ENCODE peak calls at places on chromosomes 6 and 20, in six cellular contexts. Z, R, O, C, I and A are unnamed samples.

GRCh38 chr6:87832025-87832825 is 130.2 kb upstream of the AKIRIN2 start:
- DNase-seq in Z (no peak), R (no peak), O (no peak), C (no peak), I (peak; percentile 52), A (peak; percentile 51)

GRCh38 chr6:167491403-167492095 is 166.7 kb downstream of the TTLL2 start:
- DNase-seq in Z (no peak), R (no peak), O (peak; percentile 20), C (no peak), I (no peak), A (no peak)

GRCh38 chr20:19212524-19213502 is at the start of gene SLC24A3:
- DNase-seq in Z (peak; percentile 73), R (no peak), O (peak; percentile 3), C (no peak), I (peak; percentile 78), A (peak; percentile 69)

GRCh38 chr20:10309326-10309725 is 90.7 kb downstream of the SNAP25 start:
- DNase-seq in Z (no peak), R (no peak), O (peak; percentile 15), C (no peak), I (peak; percentile 88), A (no peak)

GRCh38 chr6:47256361-47256760 is 53.3 kb downstream of the TNFRSF21 start:
- DNase-seq in Z (no peak), R (no peak), O (no peak), C (no peak), I (peak; percentile 29), A (no peak)

GRCh38 chr6:67825201-67825895 is 809.7 kb upstream of the ADGRB3 start:
- DNase-seq in Z (no peak), R (no peak), O (no peak), C (no peak), I (no peak), A (no peak)

GRCh38 chr20:32230707-32231106 is 23.0 kb downstream of the POFUT1 start:
- DNase-seq in Z (no peak), R (no peak), O (no peak), C (no peak), I (no peak), A (no peak)

GRCh38 chr20:43576108-43576507 is 14.6 kb upstream of the IFT52 start:
- DNase-seq in Z (no peak), R (no peak), O (no peak), C (no peak), I (no peak), A (no peak)

GRCh38 chr6:141033101-141033500 is 1099.6 kb upstream of the GJE1 start:
- DNase-seq in Z (no peak), R (no peak), O (no peak), C (no peak), I (peak; percentile 3), A (no peak)

GRCh38 chr20:23034721-23035671 is at the start of gene SSTR4:
- DNase-seq in Z (no peak), R (no peak), O (no peak), C (no peak), I (no peak), A (no peak)

GRCh38 chr20:3042621-3043020 is 801 bp upstream of the GNRH2 start:
- DNase-seq in Z (no peak), R (no peak), O (no peak), C (no peak), I (no peak), A (peak; percentile 48)

GRCh38 chr6:129490551-129491245 is 219.3 kb downstream of the ARHGAP18 start:
- DNase-seq in Z (peak; percentile 29), R (peak; percentile 48), O (peak; percentile 96), C (peak; percentile 94), I (peak; percentile 94), A (no peak)

GRCh38 chr6:89243331-89243629 is 26.1 kb upstream of the GABRR1 start:
- DNase-seq in Z (no peak), R (no peak), O (no peak), C (no peak), I (peak; percentile 18), A (no peak)

GRCh38 chr6:2712102-2712501 is 38.6 kb downstream of the MYLK4 start:
- DNase-seq in Z (no peak), R (no peak), O (no peak), C (no peak), I (no peak), A (no peak)

GRCh38 chr6:156697224-156697623 is 80.0 kb upstream of the ARID1B start:
- DNase-seq in Z (no peak), R (no peak), O (no peak), C (no peak), I (no peak), A (no peak)

GRCh38 chr20:33677991-33678431 is 3.8 kb upstream of the NECAB3 start:
- DNase-seq in Z (no peak), R (no peak), O (no peak), C (no peak), I (no peak), A (no peak)

GRCh38 chr20:35443003-35443402 is 5.0 kb upstream of the GDF5 start:
- DNase-seq in Z (no peak), R (no peak), O (no peak), C (no peak), I (peak; percentile 93), A (no peak)

GRCh38 chr20:61679473-61679872 is 386.2 kb downstream of the TAF4 start:
- DNase-seq in Z (no peak), R (no peak), O (no peak), C (no peak), I (no peak), A (no peak)

GRCh38 chr6:111566222-111566717 is 39.4 kb downstream of the TRAF3IP2 start:
- DNase-seq in Z (no peak), R (no peak), O (no peak), C (no peak), I (no peak), A (no peak)

GRCh38 chr6:16816891-16817290 is 55.6 kb upstream of the ATXN1 start:
- DNase-seq in Z (no peak), R (no peak), O (no peak), C (no peak), I (peak; percentile 15), A (no peak)

GRCh38 chr6:76435174-76435573 is 362.7 kb upstream of the IMPG1 start:
- DNase-seq in Z (no peak), R (no peak), O (peak; percentile 21), C (no peak), I (no peak), A (no peak)

GRCh38 chr20:34570859-34571306 is 12.4 kb downstream of the MAP1LC3A start:
- DNase-seq in Z (no peak), R (no peak), O (no peak), C (no peak), I (peak; percentile 7), A (peak; percentile 31)

GRCh38 chr6:166076625-166077024 is 91.0 kb downstream of the TBXT start:
- DNase-seq in Z (no peak), R (no peak), O (no peak), C (no peak), I (no peak), A (no peak)

GRCh38 chr6:169491482-169491881 is 210.3 kb downstream of the WDR27 start:
- DNase-seq in Z (no peak), R (no peak), O (no peak), C (no peak), I (no peak), A (no peak)

GRCh38 chr20:8060977-8061376 is 41.4 kb upstream of the TMX4 start:
- DNase-seq in Z (no peak), R (no peak), O (no peak), C (no peak), I (no peak), A (no peak)

GRCh38 chr6:130625825-130626500 is 201.2 kb upstream of the SMLR1 start:
- DNase-seq in Z (no peak), R (no peak), O (no peak), C (peak; percentile 71), I (peak; percentile 79), A (no peak)

GRCh38 chr20:2483504-2483903 is 12.9 kb upstream of the SNRPB start:
- DNase-seq in Z (no peak), R (no peak), O (no peak), C (no peak), I (no peak), A (no peak)

GRCh38 chr20:3839328-3839727 is 7.3 kb upstream of the MAVS start:
- DNase-seq in Z (no peak), R (no peak), O (no peak), C (no peak), I (no peak), A (no peak)

GRCh38 chr6:37938909-37939308 is 119.4 kb downstream of the ZFAND3 start:
- DNase-seq in Z (no peak), R (no peak), O (peak; percentile 13), C (no peak), I (peak; percentile 12), A (no peak)

GRCh38 chr6:44049989-44050871 is 77.0 kb downstream of the MRPL14 start:
- DNase-seq in Z (no peak), R (no peak), O (no peak), C (no peak), I (peak; percentile 52), A (no peak)

GRCh38 chr20:60332523-60332922 is 374.3 kb downstream of the CDH26 start:
- DNase-seq in Z (no peak), R (no peak), O (no peak), C (no peak), I (no peak), A (no peak)

GRCh38 chr6:85449388-85449817 is 480 bp upstream of the NT5E start:
- DNase-seq in Z (peak; percentile 42), R (no peak), O (peak; percentile 73), C (no peak), I (peak; percentile 82), A (no peak)

GRCh38 chr6:36786055-36786675 is 53.1 kb downstream of the CPNE5 start:
- DNase-seq in Z (no peak), R (no peak), O (no peak), C (no peak), I (no peak), A (no peak)

GRCh38 chr6:74073896-74074295 is 377.9 kb downstream of the CD109 start:
- DNase-seq in Z (no peak), R (no peak), O (no peak), C (no peak), I (peak; percentile 5), A (no peak)